ENCODE peak calls at places on chromosomes 16 and 17, in six cellular contexts. One of them, this sample, is unnamed.

GRCh38 chr16:4419402-4419801 is 3.0 kb upstream of the CORO7 start:
- DNase-seq in heart left ventricle: no peak
- DNase-seq in IMR-90: no peak
- DNase-seq in A549: no peak
- DNase-seq in lower lobe of right lung: no peak
- DNase-seq in breast epithelium: no peak
- DNase-seq in this sample: no peak

GRCh38 chr17:42179911-42180410 is 981 bp downstream of the KCNH4 start:
- DNase-seq in heart left ventricle: peak; percentile 68
- DNase-seq in IMR-90: peak; percentile 30
- DNase-seq in A549: peak; percentile 42
- DNase-seq in lower lobe of right lung: no peak
- DNase-seq in breast epithelium: no peak
- DNase-seq in this sample: peak; percentile 25

GRCh38 chr17:40068917-40069750 is 6.4 kb downstream of the THRA start:
- DNase-seq in heart left ventricle: peak; percentile 93
- DNase-seq in IMR-90: peak; percentile 84
- DNase-seq in A549: peak; percentile 82
- DNase-seq in lower lobe of right lung: peak; percentile 89
- DNase-seq in breast epithelium: peak; percentile 87
- DNase-seq in this sample: peak; percentile 94

GRCh38 chr17:4162366-4162765 is 19.4 kb downstream of the CYB5D2 start:
- DNase-seq in heart left ventricle: no peak
- DNase-seq in IMR-90: no peak
- DNase-seq in A549: no peak
- DNase-seq in lower lobe of right lung: no peak
- DNase-seq in breast epithelium: no peak
- DNase-seq in this sample: no peak

GRCh38 chr16:12502671-12503070 is 301.0 kb downstream of the CPPED1 start:
- DNase-seq in heart left ventricle: no peak
- DNase-seq in IMR-90: no peak
- DNase-seq in A549: no peak
- DNase-seq in lower lobe of right lung: no peak
- DNase-seq in breast epithelium: no peak
- DNase-seq in this sample: no peak

GRCh38 chr17:74752822-74753401 is 4.5 kb downstream of the NHERF1 start:
- DNase-seq in heart left ventricle: no peak
- DNase-seq in IMR-90: no peak
- DNase-seq in A549: no peak
- DNase-seq in lower lobe of right lung: no peak
- DNase-seq in breast epithelium: no peak
- DNase-seq in this sample: no peak

GRCh38 chr16:88284101-88284500 is 98.7 kb upstream of the ZNF469 start:
- DNase-seq in heart left ventricle: no peak
- DNase-seq in IMR-90: no peak
- DNase-seq in A549: no peak
- DNase-seq in lower lobe of right lung: no peak
- DNase-seq in breast epithelium: no peak
- DNase-seq in this sample: peak; percentile 4

GRCh38 chr17:55699178-55699865 is 23.3 kb downstream of the TMEM100 start:
- DNase-seq in heart left ventricle: no peak
- DNase-seq in IMR-90: no peak
- DNase-seq in A549: no peak
- DNase-seq in lower lobe of right lung: no peak
- DNase-seq in breast epithelium: no peak
- DNase-seq in this sample: no peak

GRCh38 chr17:43732961-43733360 is 25.6 kb downstream of the SOST start:
- DNase-seq in heart left ventricle: no peak
- DNase-seq in IMR-90: peak; percentile 87
- DNase-seq in A549: no peak
- DNase-seq in lower lobe of right lung: no peak
- DNase-seq in breast epithelium: no peak
- DNase-seq in this sample: no peak

GRCh38 chr17:6948562-6948961 is 47.3 kb upstream of the ALOX12 start:
- DNase-seq in heart left ventricle: no peak
- DNase-seq in IMR-90: no peak
- DNase-seq in A549: no peak
- DNase-seq in lower lobe of right lung: no peak
- DNase-seq in breast epithelium: no peak
- DNase-seq in this sample: no peak

GRCh38 chr17:20145567-20145966 is 136.4 kb downstream of the SPECC1 start:
- DNase-seq in heart left ventricle: no peak
- DNase-seq in IMR-90: no peak
- DNase-seq in A549: no peak
- DNase-seq in lower lobe of right lung: no peak
- DNase-seq in breast epithelium: no peak
- DNase-seq in this sample: no peak

GRCh38 chr17:73189417-73190099 is 3.3 kb upstream of the COG1 start:
- DNase-seq in heart left ventricle: no peak
- DNase-seq in IMR-90: peak; percentile 76
- DNase-seq in A549: peak; percentile 87
- DNase-seq in lower lobe of right lung: no peak
- DNase-seq in breast epithelium: no peak
- DNase-seq in this sample: no peak

GRCh38 chr16:49528564-49529150 is 155.1 kb downstream of the C16orf78 start:
- DNase-seq in heart left ventricle: no peak
- DNase-seq in IMR-90: no peak
- DNase-seq in A549: no peak
- DNase-seq in lower lobe of right lung: no peak
- DNase-seq in breast epithelium: no peak
- DNase-seq in this sample: no peak

GRCh38 chr16:29824589-29825144 is 4.4 kb downstream of the MVP start:
- DNase-seq in heart left ventricle: no peak
- DNase-seq in IMR-90: peak; percentile 91
- DNase-seq in A549: peak; percentile 67
- DNase-seq in lower lobe of right lung: no peak
- DNase-seq in breast epithelium: no peak
- DNase-seq in this sample: no peak

GRCh38 chr16:30958164-30959083 is 870 bp downstream of the SETD1A start:
- DNase-seq in heart left ventricle: peak; percentile 73
- DNase-seq in IMR-90: peak; percentile 43
- DNase-seq in A549: peak; percentile 67
- DNase-seq in lower lobe of right lung: peak; percentile 68
- DNase-seq in breast epithelium: no peak
- DNase-seq in this sample: peak; percentile 43

GRCh38 chr17:6831662-6832263 is at the start of gene TEKT1:
- DNase-seq in heart left ventricle: peak; percentile 84
- DNase-seq in IMR-90: peak; percentile 26
- DNase-seq in A549: peak; percentile 81
- DNase-seq in lower lobe of right lung: peak; percentile 88
- DNase-seq in breast epithelium: peak; percentile 81
- DNase-seq in this sample: peak; percentile 64

GRCh38 chr17:55660171-55660886 is 62.3 kb downstream of the TMEM100 start:
- DNase-seq in heart left ventricle: no peak
- DNase-seq in IMR-90: no peak
- DNase-seq in A549: no peak
- DNase-seq in lower lobe of right lung: no peak
- DNase-seq in breast epithelium: no peak
- DNase-seq in this sample: no peak

GRCh38 chr17:81717766-81718089 is 5.6 kb downstream of the SLC25A10 start:
- DNase-seq in heart left ventricle: no peak
- DNase-seq in IMR-90: no peak
- DNase-seq in A549: no peak
- DNase-seq in lower lobe of right lung: no peak
- DNase-seq in breast epithelium: no peak
- DNase-seq in this sample: no peak

GRCh38 chr17:81031571-81032550 is 3.1 kb upstream of the BAIAP2 start:
- DNase-seq in heart left ventricle: peak; percentile 76
- DNase-seq in IMR-90: no peak
- DNase-seq in A549: no peak
- DNase-seq in lower lobe of right lung: peak; percentile 75
- DNase-seq in breast epithelium: no peak
- DNase-seq in this sample: no peak

GRCh38 chr16:27547134-27547533 is 2.6 kb downstream of the GTF3C1 start:
- DNase-seq in heart left ventricle: no peak
- DNase-seq in IMR-90: peak; percentile 79
- DNase-seq in A549: no peak
- DNase-seq in lower lobe of right lung: no peak
- DNase-seq in breast epithelium: no peak
- DNase-seq in this sample: no peak

GRCh38 chr17:77494664-77495435 is 354.1 kb downstream of the SEC14L1 start:
- DNase-seq in heart left ventricle: peak; percentile 89
- DNase-seq in IMR-90: peak; percentile 68
- DNase-seq in A549: peak; percentile 77
- DNase-seq in lower lobe of right lung: peak; percentile 84
- DNase-seq in breast epithelium: peak; percentile 63
- DNase-seq in this sample: peak; percentile 77

GRCh38 chr16:2787961-2788360 is 601 bp upstream of the PRSS33 start:
- DNase-seq in heart left ventricle: no peak
- DNase-seq in IMR-90: no peak
- DNase-seq in A549: no peak
- DNase-seq in lower lobe of right lung: peak; percentile 13
- DNase-seq in breast epithelium: no peak
- DNase-seq in this sample: no peak

GRCh38 chr17:2173005-2173404 is 118.1 kb downstream of the HIC1 start:
- DNase-seq in heart left ventricle: no peak
- DNase-seq in IMR-90: peak; percentile 61
- DNase-seq in A549: no peak
- DNase-seq in lower lobe of right lung: no peak
- DNase-seq in breast epithelium: no peak
- DNase-seq in this sample: no peak

GRCh38 chr16:56933828-56934598 is 2.1 kb downstream of the HERPUD1 start:
- DNase-seq in heart left ventricle: no peak
- DNase-seq in IMR-90: no peak
- DNase-seq in A549: no peak
- DNase-seq in lower lobe of right lung: no peak
- DNase-seq in breast epithelium: no peak
- DNase-seq in this sample: no peak
- H3K27ac ChIP-seq in heart left ventricle: peak overlapping the region; percentile 99
- H3K27ac ChIP-seq in IMR-90: no peak overlapping the region
- H3K27ac ChIP-seq in A549: no peak overlapping the region
- H3K27ac ChIP-seq in lower lobe of right lung: peak overlapping the region; percentile 100
- H3K27ac ChIP-seq in breast epithelium: peak overlapping the region; percentile 99
- H3K27ac ChIP-seq in this sample: peak overlapping the region; percentile 100

GRCh38 chr17:48444531-48445247 is 14.7 kb upstream of the SKAP1 start:
- DNase-seq in heart left ventricle: no peak
- DNase-seq in IMR-90: no peak
- DNase-seq in A549: no peak
- DNase-seq in lower lobe of right lung: no peak
- DNase-seq in breast epithelium: no peak
- DNase-seq in this sample: no peak
- H3K4me3 ChIP-seq in heart left ventricle: no peak overlapping the region
- H3K4me3 ChIP-seq in IMR-90: no peak overlapping the region
- H3K4me3 ChIP-seq in A549: no peak overlapping the region
- H3K4me3 ChIP-seq in lower lobe of right lung: no peak overlapping the region
- H3K4me3 ChIP-seq in breast epithelium: no peak overlapping the region
- H3K4me3 ChIP-seq in this sample: no peak overlapping the region

DNA sequence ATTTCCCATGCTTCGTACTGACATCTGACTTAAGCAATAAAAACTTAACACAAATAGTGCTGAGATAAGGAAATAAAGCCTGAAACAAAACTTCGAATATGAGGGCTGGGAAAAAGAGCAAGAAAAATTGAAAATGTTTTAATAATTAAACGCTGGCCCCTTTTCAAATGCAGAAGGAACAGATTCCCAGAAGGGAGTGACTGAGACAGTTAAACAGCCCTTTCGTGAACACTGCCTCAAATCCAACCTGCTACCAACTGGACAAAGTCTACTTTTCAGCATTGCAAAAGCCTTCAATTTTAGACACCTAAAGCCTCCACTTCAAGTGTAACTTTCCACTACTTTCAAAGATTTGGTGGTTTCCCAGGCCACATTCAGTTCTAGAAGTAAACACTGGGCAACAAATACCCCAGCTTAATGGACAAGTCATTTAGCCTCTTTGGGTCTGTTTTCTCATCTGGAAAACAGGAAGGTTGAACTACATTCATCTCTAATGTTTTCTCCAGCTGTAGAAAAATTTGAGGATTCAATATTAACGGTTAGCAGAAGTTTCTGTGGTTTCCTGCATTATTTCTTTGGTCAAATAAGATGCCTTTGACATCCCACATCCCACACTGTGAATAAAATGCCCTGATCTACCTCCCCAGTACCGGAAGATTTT is 11.8 kb downstream of the RFFL start:
- DNase-seq in heart left ventricle: no peak
- DNase-seq in IMR-90: peak; percentile 19
- DNase-seq in A549: no peak
- DNase-seq in lower lobe of right lung: no peak
- DNase-seq in breast epithelium: no peak
- DNase-seq in this sample: no peak
- H3K27ac ChIP-seq in heart left ventricle: no peak overlapping the region
- H3K27ac ChIP-seq in IMR-90: no peak overlapping the region
- H3K27ac ChIP-seq in A549: peak overlapping the region; percentile 23
- H3K27ac ChIP-seq in lower lobe of right lung: peak overlapping the region; percentile 75
- H3K27ac ChIP-seq in breast epithelium: peak overlapping the region; percentile 74
- H3K27ac ChIP-seq in this sample: peak overlapping the region; percentile 62

GRCh38 chr16:1378087-1378803 is 26.5 kb downstream of the GNPTG start:
- DNase-seq in heart left ventricle: no peak
- DNase-seq in IMR-90: no peak
- DNase-seq in A549: no peak
- DNase-seq in lower lobe of right lung: no peak
- DNase-seq in breast epithelium: no peak
- DNase-seq in this sample: no peak

GRCh38 chr16:1375741-1376410 is 24.1 kb downstream of the GNPTG start:
- DNase-seq in heart left ventricle: no peak
- DNase-seq in IMR-90: no peak
- DNase-seq in A549: no peak
- DNase-seq in lower lobe of right lung: no peak
- DNase-seq in breast epithelium: no peak
- DNase-seq in this sample: no peak

GRCh38 chr16:1379054-1379862 is 27.5 kb downstream of the GNPTG start:
- DNase-seq in heart left ventricle: peak; percentile 91
- DNase-seq in IMR-90: peak; percentile 74
- DNase-seq in A549: peak; percentile 79
- DNase-seq in lower lobe of right lung: peak; percentile 84
- DNase-seq in breast epithelium: peak; percentile 55
- DNase-seq in this sample: peak; percentile 88

GRCh38 chr16:1378804-1379053 is 27.0 kb downstream of the GNPTG start:
- DNase-seq in heart left ventricle: no peak
- DNase-seq in IMR-90: no peak
- DNase-seq in A549: no peak
- DNase-seq in lower lobe of right lung: no peak
- DNase-seq in breast epithelium: no peak
- DNase-seq in this sample: no peak

DNA sequence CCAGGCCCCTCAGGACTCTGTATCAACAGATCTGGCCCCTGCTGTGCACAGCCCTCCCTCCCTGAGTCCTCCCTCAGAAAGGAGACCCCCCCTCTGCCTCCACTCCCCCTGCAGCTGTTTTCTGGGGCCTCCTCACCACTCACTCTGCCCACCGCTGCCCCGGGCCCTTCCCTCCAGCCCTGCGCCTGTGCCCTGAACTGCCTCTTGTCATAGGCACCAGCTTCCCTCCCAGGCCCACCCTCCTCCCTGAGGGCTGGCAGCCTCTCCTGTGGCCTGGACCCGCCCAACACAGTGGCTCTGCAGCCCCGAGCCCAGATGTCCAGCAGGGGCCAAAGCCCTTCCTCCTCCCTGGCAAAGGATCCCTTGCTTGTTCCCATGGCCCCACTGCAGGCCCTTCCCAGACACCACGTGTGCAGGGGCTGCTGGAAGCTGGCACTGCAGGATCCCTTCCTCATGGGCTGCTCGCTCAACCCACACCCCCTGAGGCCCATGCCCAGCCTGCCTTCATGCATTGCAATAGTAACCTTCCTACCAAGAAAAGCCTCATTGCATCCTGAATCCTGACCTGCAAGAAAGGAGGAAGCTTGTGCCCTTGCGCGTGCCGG is 25.8 kb downstream of the GNPTG start:
- DNase-seq in heart left ventricle: no peak
- DNase-seq in IMR-90: no peak
- DNase-seq in A549: no peak
- DNase-seq in lower lobe of right lung: no peak
- DNase-seq in breast epithelium: no peak
- DNase-seq in this sample: no peak
- H3K4me3 ChIP-seq in heart left ventricle: no peak overlapping the region
- H3K4me3 ChIP-seq in IMR-90: no peak overlapping the region
- H3K4me3 ChIP-seq in A549: peak overlapping the region; percentile 70
- H3K4me3 ChIP-seq in lower lobe of right lung: no peak overlapping the region
- H3K4me3 ChIP-seq in breast epithelium: no peak overlapping the region
- H3K4me3 ChIP-seq in this sample: no peak overlapping the region

GRCh38 chr17:79627184-79627765 is 16.4 kb upstream of the RBFOX3 start:
- DNase-seq in heart left ventricle: no peak
- DNase-seq in IMR-90: no peak
- DNase-seq in A549: no peak
- DNase-seq in lower lobe of right lung: peak; percentile 26
- DNase-seq in breast epithelium: no peak
- DNase-seq in this sample: no peak
- H3K27ac ChIP-seq in heart left ventricle: no peak overlapping the region
- H3K27ac ChIP-seq in IMR-90: no peak overlapping the region
- H3K27ac ChIP-seq in A549: peak overlapping the region; percentile 79
- H3K27ac ChIP-seq in lower lobe of right lung: no peak overlapping the region
- H3K27ac ChIP-seq in breast epithelium: no peak overlapping the region
- H3K27ac ChIP-seq in this sample: no peak overlapping the region